ENCODE peak calls at places on chromosomes 1 and 21, in seven cellular contexts. One of them, this sample, is unnamed.

GRCh38 chr1:45543599-45544417 is 6.8 kb upstream of the AKR1A1 start:
- DNase-seq in GM23338: peak; percentile 33
- DNase-seq in stimulated activated CD4-positive, alpha-beta T cell treated with anti-CD3 and anti-CD28 coated beads, Interleukin-4, amount 100 ng/mL, for 24 hours: peak; percentile 76
- DNase-seq in EH: peak; percentile 15
- DNase-seq in T-helper 1 cell: peak; percentile 69
- DNase-seq in transverse colon: peak; percentile 60
- DNase-seq in GM12892: no peak
- DNase-seq in this sample: peak; percentile 87

GRCh38 chr1:15139654-15140350 is 13.7 kb upstream of the TMEM51 start:
- DNase-seq in stimulated activated CD4-positive, alpha-beta T cell treated with anti-CD3 and anti-CD28 coated beads, Interleukin-4, amount 100 ng/mL, for 24 hours: no peak
- DNase-seq in T-helper 1 cell: no peak
- DNase-seq in GM12892: no peak
- DNase-seq in EH: no peak
- DNase-seq in GM23338: peak; percentile 65
- DNase-seq in transverse colon: no peak
- DNase-seq in this sample: no peak

GRCh38 chr21:42187976-42188653 is 30.8 kb upstream of the ABCG1 start:
- DNase-seq in transverse colon: peak; percentile 61
- DNase-seq in T-helper 1 cell: peak; percentile 72
- DNase-seq in GM23338: no peak
- DNase-seq in stimulated activated CD4-positive, alpha-beta T cell treated with anti-CD3 and anti-CD28 coated beads, Interleukin-4, amount 100 ng/mL, for 24 hours: peak; percentile 79
- DNase-seq in GM12892: peak; percentile 53
- DNase-seq in EH: no peak
- DNase-seq in this sample: peak; percentile 93

GRCh38 chr21:44764319-44765230 is 37.0 kb downstream of the UBE2G2 start:
- DNase-seq in EH: no peak
- DNase-seq in transverse colon: no peak
- DNase-seq in T-helper 1 cell: no peak
- DNase-seq in GM12892: peak; percentile 41
- DNase-seq in GM23338: no peak
- DNase-seq in stimulated activated CD4-positive, alpha-beta T cell treated with anti-CD3 and anti-CD28 coated beads, Interleukin-4, amount 100 ng/mL, for 24 hours: no peak
- DNase-seq in this sample: no peak

GRCh38 chr1:20884513-20884912 is 97.4 kb upstream of the HP1BP3 start:
- DNase-seq in transverse colon: no peak
- DNase-seq in stimulated activated CD4-positive, alpha-beta T cell treated with anti-CD3 and anti-CD28 coated beads, Interleukin-4, amount 100 ng/mL, for 24 hours: no peak
- DNase-seq in T-helper 1 cell: no peak
- DNase-seq in EH: no peak
- DNase-seq in GM23338: no peak
- DNase-seq in GM12892: no peak
- DNase-seq in this sample: no peak

GRCh38 chr1:230159580-230159979 is 92.5 kb downstream of the GALNT2 start:
- DNase-seq in EH: no peak
- DNase-seq in GM23338: no peak
- DNase-seq in transverse colon: no peak
- DNase-seq in T-helper 1 cell: no peak
- DNase-seq in stimulated activated CD4-positive, alpha-beta T cell treated with anti-CD3 and anti-CD28 coated beads, Interleukin-4, amount 100 ng/mL, for 24 hours: no peak
- DNase-seq in GM12892: no peak
- DNase-seq in this sample: no peak

GRCh38 chr1:109643385-109644230 is 12.3 kb upstream of the GSTM4 start:
- DNase-seq in GM12892: peak; percentile 78
- DNase-seq in transverse colon: peak; percentile 92
- DNase-seq in T-helper 1 cell: peak; percentile 68
- DNase-seq in EH: peak; percentile 62
- DNase-seq in stimulated activated CD4-positive, alpha-beta T cell treated with anti-CD3 and anti-CD28 coated beads, Interleukin-4, amount 100 ng/mL, for 24 hours: peak; percentile 91
- DNase-seq in GM23338: peak; percentile 96
- DNase-seq in this sample: peak; percentile 72

GRCh38 chr21:34881421-34881820 is 167.7 kb downstream of the RUNX1 start:
- DNase-seq in stimulated activated CD4-positive, alpha-beta T cell treated with anti-CD3 and anti-CD28 coated beads, Interleukin-4, amount 100 ng/mL, for 24 hours: no peak
- DNase-seq in GM12892: no peak
- DNase-seq in EH: peak; percentile 85
- DNase-seq in T-helper 1 cell: no peak
- DNase-seq in transverse colon: no peak
- DNase-seq in GM23338: no peak
- DNase-seq in this sample: no peak

GRCh38 chr1:173753830-173754229 is 39.0 kb downstream of the KLHL20 start:
- DNase-seq in transverse colon: no peak
- DNase-seq in EH: no peak
- DNase-seq in stimulated activated CD4-positive, alpha-beta T cell treated with anti-CD3 and anti-CD28 coated beads, Interleukin-4, amount 100 ng/mL, for 24 hours: no peak
- DNase-seq in T-helper 1 cell: no peak
- DNase-seq in GM23338: no peak
- DNase-seq in GM12892: no peak
- DNase-seq in this sample: no peak

GRCh38 chr1:201888282-201889033 is at the start of gene SHISA4:
- DNase-seq in EH: peak; percentile 91
- DNase-seq in GM12892: no peak
- DNase-seq in T-helper 1 cell: no peak
- DNase-seq in GM23338: peak; percentile 60
- DNase-seq in stimulated activated CD4-positive, alpha-beta T cell treated with anti-CD3 and anti-CD28 coated beads, Interleukin-4, amount 100 ng/mL, for 24 hours: no peak
- DNase-seq in transverse colon: peak; percentile 54
- DNase-seq in this sample: no peak

GRCh38 chr21:35266546-35266945 is 217.4 kb upstream of the RUNX1 start:
- DNase-seq in stimulated activated CD4-positive, alpha-beta T cell treated with anti-CD3 and anti-CD28 coated beads, Interleukin-4, amount 100 ng/mL, for 24 hours: no peak
- DNase-seq in GM23338: no peak
- DNase-seq in GM12892: no peak
- DNase-seq in transverse colon: no peak
- DNase-seq in T-helper 1 cell: no peak
- DNase-seq in EH: peak; percentile 63
- DNase-seq in this sample: no peak

GRCh38 chr1:29640428-29640785 is 404.1 kb downstream of the PTPRU start:
- DNase-seq in transverse colon: no peak
- DNase-seq in GM23338: no peak
- DNase-seq in EH: no peak
- DNase-seq in GM12892: no peak
- DNase-seq in T-helper 1 cell: no peak
- DNase-seq in stimulated activated CD4-positive, alpha-beta T cell treated with anti-CD3 and anti-CD28 coated beads, Interleukin-4, amount 100 ng/mL, for 24 hours: no peak
- DNase-seq in this sample: no peak

GRCh38 chr1:244761279-244761678 is 74.2 kb upstream of the COX20 start:
- DNase-seq in EH: no peak
- DNase-seq in GM23338: peak; percentile 55
- DNase-seq in stimulated activated CD4-positive, alpha-beta T cell treated with anti-CD3 and anti-CD28 coated beads, Interleukin-4, amount 100 ng/mL, for 24 hours: no peak
- DNase-seq in GM12892: no peak
- DNase-seq in transverse colon: no peak
- DNase-seq in T-helper 1 cell: no peak
- DNase-seq in this sample: no peak

GRCh38 chr1:19569786-19570185 is 74.3 kb upstream of the NBL1 start:
- DNase-seq in transverse colon: no peak
- DNase-seq in stimulated activated CD4-positive, alpha-beta T cell treated with anti-CD3 and anti-CD28 coated beads, Interleukin-4, amount 100 ng/mL, for 24 hours: no peak
- DNase-seq in EH: no peak
- DNase-seq in GM23338: no peak
- DNase-seq in T-helper 1 cell: no peak
- DNase-seq in GM12892: no peak
- DNase-seq in this sample: no peak

GRCh38 chr21:20999567-21000169 is 1.5 kb downstream of the NCAM2 start:
- DNase-seq in GM12892: no peak
- DNase-seq in EH: peak; percentile 36
- DNase-seq in GM23338: peak; percentile 72
- DNase-seq in transverse colon: peak; percentile 16
- DNase-seq in T-helper 1 cell: no peak
- DNase-seq in stimulated activated CD4-positive, alpha-beta T cell treated with anti-CD3 and anti-CD28 coated beads, Interleukin-4, amount 100 ng/mL, for 24 hours: peak; percentile 14
- DNase-seq in this sample: peak; percentile 55

GRCh38 chr1:245875581-245876263 is 631.4 kb downstream of the SMYD3 start:
- DNase-seq in GM23338: no peak
- DNase-seq in EH: peak; percentile 28
- DNase-seq in GM12892: no peak
- DNase-seq in transverse colon: no peak
- DNase-seq in T-helper 1 cell: no peak
- DNase-seq in stimulated activated CD4-positive, alpha-beta T cell treated with anti-CD3 and anti-CD28 coated beads, Interleukin-4, amount 100 ng/mL, for 24 hours: no peak
- DNase-seq in this sample: no peak

GRCh38 chr1:208951908-208952307 is 631.6 kb upstream of the CAMK1G start:
- DNase-seq in T-helper 1 cell: no peak
- DNase-seq in GM12892: no peak
- DNase-seq in stimulated activated CD4-positive, alpha-beta T cell treated with anti-CD3 and anti-CD28 coated beads, Interleukin-4, amount 100 ng/mL, for 24 hours: no peak
- DNase-seq in EH: peak; percentile 78
- DNase-seq in GM23338: no peak
- DNase-seq in transverse colon: peak; percentile 15
- DNase-seq in this sample: no peak

GRCh38 chr1:231605389-231606100 is 21.0 kb upstream of the DISC1 start:
- DNase-seq in EH: no peak
- DNase-seq in T-helper 1 cell: no peak
- DNase-seq in GM23338: no peak
- DNase-seq in stimulated activated CD4-positive, alpha-beta T cell treated with anti-CD3 and anti-CD28 coated beads, Interleukin-4, amount 100 ng/mL, for 24 hours: no peak
- DNase-seq in transverse colon: no peak
- DNase-seq in GM12892: no peak
- DNase-seq in this sample: no peak

GRCh38 chr1:44523747-44524146 is 118.7 kb downstream of the RNF220 start:
- DNase-seq in stimulated activated CD4-positive, alpha-beta T cell treated with anti-CD3 and anti-CD28 coated beads, Interleukin-4, amount 100 ng/mL, for 24 hours: no peak
- DNase-seq in EH: no peak
- DNase-seq in transverse colon: no peak
- DNase-seq in GM12892: no peak
- DNase-seq in GM23338: peak; percentile 69
- DNase-seq in T-helper 1 cell: no peak
- DNase-seq in this sample: no peak

GRCh38 chr1:92219028-92219427 is 1.3 kb downstream of the C1orf146 start:
- DNase-seq in transverse colon: no peak
- DNase-seq in GM23338: no peak
- DNase-seq in stimulated activated CD4-positive, alpha-beta T cell treated with anti-CD3 and anti-CD28 coated beads, Interleukin-4, amount 100 ng/mL, for 24 hours: no peak
- DNase-seq in EH: no peak
- DNase-seq in GM12892: no peak
- DNase-seq in T-helper 1 cell: no peak
- DNase-seq in this sample: no peak

GRCh38 chr21:42669069-42669468 is 15.6 kb downstream of the PDE9A start:
- DNase-seq in GM12892: no peak
- DNase-seq in EH: no peak
- DNase-seq in transverse colon: no peak
- DNase-seq in T-helper 1 cell: no peak
- DNase-seq in stimulated activated CD4-positive, alpha-beta T cell treated with anti-CD3 and anti-CD28 coated beads, Interleukin-4, amount 100 ng/mL, for 24 hours: no peak
- DNase-seq in GM23338: peak; percentile 79
- DNase-seq in this sample: no peak

GRCh38 chr21:18832950-18833349 is 429.4 kb upstream of the TMPRSS15 start:
- DNase-seq in GM12892: no peak
- DNase-seq in EH: no peak
- DNase-seq in stimulated activated CD4-positive, alpha-beta T cell treated with anti-CD3 and anti-CD28 coated beads, Interleukin-4, amount 100 ng/mL, for 24 hours: no peak
- DNase-seq in transverse colon: no peak
- DNase-seq in T-helper 1 cell: no peak
- DNase-seq in GM23338: no peak
- DNase-seq in this sample: no peak

GRCh38 chr21:38315155-38315554 is 58.4 kb downstream of the KCNJ15 start:
- DNase-seq in GM23338: no peak
- DNase-seq in stimulated activated CD4-positive, alpha-beta T cell treated with anti-CD3 and anti-CD28 coated beads, Interleukin-4, amount 100 ng/mL, for 24 hours: no peak
- DNase-seq in T-helper 1 cell: no peak
- DNase-seq in transverse colon: no peak
- DNase-seq in GM12892: no peak
- DNase-seq in EH: no peak
- DNase-seq in this sample: no peak

GRCh38 chr1:99527078-99527477 is 118.8 kb upstream of the PALMD start:
- DNase-seq in EH: peak; percentile 46
- DNase-seq in GM12892: no peak
- DNase-seq in GM23338: peak; percentile 46
- DNase-seq in transverse colon: no peak
- DNase-seq in T-helper 1 cell: no peak
- DNase-seq in stimulated activated CD4-positive, alpha-beta T cell treated with anti-CD3 and anti-CD28 coated beads, Interleukin-4, amount 100 ng/mL, for 24 hours: no peak
- DNase-seq in this sample: no peak

GRCh38 chr1:61436491-61437120 is 288.3 kb downstream of the TM2D1 start:
- DNase-seq in EH: no peak
- DNase-seq in GM12892: no peak
- DNase-seq in GM23338: peak; percentile 26
- DNase-seq in transverse colon: no peak
- DNase-seq in stimulated activated CD4-positive, alpha-beta T cell treated with anti-CD3 and anti-CD28 coated beads, Interleukin-4, amount 100 ng/mL, for 24 hours: no peak
- DNase-seq in T-helper 1 cell: no peak
- DNase-seq in this sample: no peak

GRCh38 chr1:1084372-1085170 is 10.5 kb upstream of the RNF223 start:
- DNase-seq in stimulated activated CD4-positive, alpha-beta T cell treated with anti-CD3 and anti-CD28 coated beads, Interleukin-4, amount 100 ng/mL, for 24 hours: no peak
- DNase-seq in T-helper 1 cell: no peak
- DNase-seq in GM23338: no peak
- DNase-seq in GM12892: no peak
- DNase-seq in EH: no peak
- DNase-seq in transverse colon: peak; percentile 7
- DNase-seq in this sample: no peak

GRCh38 chr21:38223893-38224540 is 32.8 kb upstream of the KCNJ15 start:
- DNase-seq in transverse colon: no peak
- DNase-seq in T-helper 1 cell: no peak
- DNase-seq in EH: no peak
- DNase-seq in GM12892: no peak
- DNase-seq in stimulated activated CD4-positive, alpha-beta T cell treated with anti-CD3 and anti-CD28 coated beads, Interleukin-4, amount 100 ng/mL, for 24 hours: no peak
- DNase-seq in GM23338: peak; percentile 60
- DNase-seq in this sample: peak; percentile 25

GRCh38 chr1:209883341-209883971 is 54.6 kb upstream of the SYT14 start:
- DNase-seq in GM12892: no peak
- DNase-seq in transverse colon: no peak
- DNase-seq in GM23338: no peak
- DNase-seq in T-helper 1 cell: no peak
- DNase-seq in EH: peak; percentile 88
- DNase-seq in stimulated activated CD4-positive, alpha-beta T cell treated with anti-CD3 and anti-CD28 coated beads, Interleukin-4, amount 100 ng/mL, for 24 hours: no peak
- DNase-seq in this sample: no peak

GRCh38 chr1:94274561-94274960 is 37.2 kb upstream of the ARHGAP29 start:
- DNase-seq in transverse colon: no peak
- DNase-seq in stimulated activated CD4-positive, alpha-beta T cell treated with anti-CD3 and anti-CD28 coated beads, Interleukin-4, amount 100 ng/mL, for 24 hours: no peak
- DNase-seq in GM12892: no peak
- DNase-seq in GM23338: no peak
- DNase-seq in EH: no peak
- DNase-seq in T-helper 1 cell: no peak
- DNase-seq in this sample: no peak

GRCh38 chr1:90850181-90850924 is 133.3 kb upstream of the BARHL2 start:
- DNase-seq in EH: peak; percentile 19
- DNase-seq in GM12892: no peak
- DNase-seq in T-helper 1 cell: no peak
- DNase-seq in transverse colon: peak; percentile 28
- DNase-seq in GM23338: peak; percentile 59
- DNase-seq in stimulated activated CD4-positive, alpha-beta T cell treated with anti-CD3 and anti-CD28 coated beads, Interleukin-4, amount 100 ng/mL, for 24 hours: no peak
- DNase-seq in this sample: no peak

GRCh38 chr1:204154525-204155255 is 2.8 kb upstream of the ETNK2 start:
- DNase-seq in EH: no peak
- DNase-seq in transverse colon: no peak
- DNase-seq in GM12892: no peak
- DNase-seq in T-helper 1 cell: no peak
- DNase-seq in GM23338: no peak
- DNase-seq in stimulated activated CD4-positive, alpha-beta T cell treated with anti-CD3 and anti-CD28 coated beads, Interleukin-4, amount 100 ng/mL, for 24 hours: no peak
- DNase-seq in this sample: no peak

GRCh38 chr1:21321963-21322680 is 31.9 kb upstream of the ECE1 start:
- DNase-seq in EH: no peak
- DNase-seq in GM23338: no peak
- DNase-seq in T-helper 1 cell: no peak
- DNase-seq in transverse colon: no peak
- DNase-seq in stimulated activated CD4-positive, alpha-beta T cell treated with anti-CD3 and anti-CD28 coated beads, Interleukin-4, amount 100 ng/mL, for 24 hours: no peak
- DNase-seq in GM12892: no peak
- DNase-seq in this sample: no peak

GRCh38 chr1:229258851-229259110 is 12.1 kb upstream of the RAB4A start:
- DNase-seq in transverse colon: no peak
- DNase-seq in stimulated activated CD4-positive, alpha-beta T cell treated with anti-CD3 and anti-CD28 coated beads, Interleukin-4, amount 100 ng/mL, for 24 hours: no peak
- DNase-seq in T-helper 1 cell: no peak
- DNase-seq in GM23338: peak; percentile 64
- DNase-seq in EH: no peak
- DNase-seq in GM12892: no peak
- DNase-seq in this sample: no peak

GRCh38 chr1:223137402-223138100 is 5.5 kb downstream of the TLR5 start:
- DNase-seq in T-helper 1 cell: no peak
- DNase-seq in stimulated activated CD4-positive, alpha-beta T cell treated with anti-CD3 and anti-CD28 coated beads, Interleukin-4, amount 100 ng/mL, for 24 hours: no peak
- DNase-seq in GM23338: no peak
- DNase-seq in EH: peak; percentile 71
- DNase-seq in transverse colon: peak; percentile 22
- DNase-seq in GM12892: no peak
- DNase-seq in this sample: no peak

GRCh38 chr1:23246274-23246673 is 29.0 kb upstream of the HTR1D start:
- DNase-seq in transverse colon: no peak
- DNase-seq in T-helper 1 cell: no peak
- DNase-seq in stimulated activated CD4-positive, alpha-beta T cell treated with anti-CD3 and anti-CD28 coated beads, Interleukin-4, amount 100 ng/mL, for 24 hours: no peak
- DNase-seq in GM12892: no peak
- DNase-seq in GM23338: no peak
- DNase-seq in EH: no peak
- DNase-seq in this sample: no peak

This sample was measured in DND-41.